ENCODE peak calls at places on chromosome 13, in five cellular contexts. W is fibroblast of lung; X is omental fat pad; F is CD4-positive, alpha-beta T cell; U is BJ. D is an unnamed sample.

GRCh38 chr13:91468301-91468700 is 69.9 kb downstream of the GPC5 start:
- DNase-seq in W (no peak), F (no peak), U (no peak), X (no peak), D (no peak)

GRCh38 chr13:38735655-38736440 is 49.0 kb downstream of the FREM2 start:
- DNase-seq in U (no peak), F (no peak), X (no peak), W (no peak), D (no peak)

GRCh38 chr13:77325371-77325941 is 1.4 kb downstream of the MYCBP2 start:
- DNase-seq in W (peak; percentile 28), F (no peak), X (no peak), U (no peak), D (no peak)

GRCh38 chr13:99956473-99957349 is 14.9 kb downstream of the ZIC5 start:
- DNase-seq in F (no peak), W (no peak), U (no peak), X (no peak), D (no peak)

GRCh38 chr13:98507060-98507797 is 69.7 kb downstream of the STK24 start:
- DNase-seq in W (peak; percentile 45), X (no peak), F (no peak), U (no peak), D (no peak)

GRCh38 chr13:72505376-72505775 is 222.1 kb downstream of the MZT1 start:
- DNase-seq in U (no peak), F (no peak), X (no peak), W (no peak), D (no peak)

GRCh38 chr13:40562975-40563349 is 103.5 kb downstream of the FOXO1 start:
- DNase-seq in W (no peak), X (no peak), U (no peak), F (no peak), D (no peak)

GRCh38 chr13:51212808-51213728 is 9.1 kb upstream of the FAM124A start:
- DNase-seq in W (no peak), X (no peak), U (no peak), F (no peak), D (no peak)

GRCh38 chr13:43755844-43756243 is 30.9 kb downstream of the ENOX1 start:
- DNase-seq in X (no peak), W (no peak), U (no peak), F (no peak), D (no peak)

GRCh38 chr13:72651196-72651595 is 76.2 kb downstream of the MZT1 start:
- DNase-seq in W (peak; percentile 16), F (no peak), U (no peak), X (no peak), D (no peak)

GRCh38 chr13:66657165-66657895 is 572.8 kb downstream of the PCDH9 start:
- DNase-seq in F (no peak), X (peak; percentile 35), W (peak; percentile 88), U (peak; percentile 94), D (peak; percentile 80)

GRCh38 chr13:47310376-47310775 is 413.5 kb upstream of the HTR2A start:
- DNase-seq in U (no peak), W (no peak), F (no peak), X (no peak), D (no peak)

GRCh38 chr13:104553156-104553555 is 1486.9 kb upstream of the SLC10A2 start:
- DNase-seq in X (no peak), W (peak; percentile 28), U (no peak), F (no peak), D (no peak)

GRCh38 chr13:47025791-47026419 is 129.1 kb upstream of the HTR2A start:
- DNase-seq in X (no peak), F (no peak), W (no peak), U (no peak), D (no peak)

GRCh38 chr13:91199866-91200265 is 147.6 kb upstream of the MIR17HG start:
- DNase-seq in F (no peak), W (no peak), X (no peak), U (no peak), D (no peak)

GRCh38 chr13:47826481-47826880 is 174.6 kb downstream of the SUCLA2 start:
- DNase-seq in W (peak; percentile 44), X (no peak), U (no peak), F (no peak), D (no peak)

GRCh38 chr13:53138369-53139036 is 109.9 kb downstream of the OLFM4 start:
- DNase-seq in W (peak; percentile 23), U (peak; percentile 11), F (no peak), X (no peak), D (peak; percentile 37)

GRCh38 chr13:106143930-106144709 is 391.3 kb downstream of the EFNB2 start:
- DNase-seq in F (no peak), W (no peak), U (no peak), X (no peak), D (no peak)

GRCh38 chr13:66358564-66358963 is 871.6 kb downstream of the PCDH9 start:
- DNase-seq in W (peak; percentile 30), X (no peak), F (no peak), U (no peak), D (no peak)

GRCh38 chr13:107518780-107519179 is 696.6 kb downstream of the LIG4 start:
- DNase-seq in X (no peak), F (no peak), W (peak; percentile 3), U (no peak), D (no peak)

GRCh38 chr13:48511621-48512232 is 21.2 kb downstream of the RCBTB2 start:
- DNase-seq in F (no peak), X (no peak), W (no peak), U (no peak), D (no peak)

DNA sequence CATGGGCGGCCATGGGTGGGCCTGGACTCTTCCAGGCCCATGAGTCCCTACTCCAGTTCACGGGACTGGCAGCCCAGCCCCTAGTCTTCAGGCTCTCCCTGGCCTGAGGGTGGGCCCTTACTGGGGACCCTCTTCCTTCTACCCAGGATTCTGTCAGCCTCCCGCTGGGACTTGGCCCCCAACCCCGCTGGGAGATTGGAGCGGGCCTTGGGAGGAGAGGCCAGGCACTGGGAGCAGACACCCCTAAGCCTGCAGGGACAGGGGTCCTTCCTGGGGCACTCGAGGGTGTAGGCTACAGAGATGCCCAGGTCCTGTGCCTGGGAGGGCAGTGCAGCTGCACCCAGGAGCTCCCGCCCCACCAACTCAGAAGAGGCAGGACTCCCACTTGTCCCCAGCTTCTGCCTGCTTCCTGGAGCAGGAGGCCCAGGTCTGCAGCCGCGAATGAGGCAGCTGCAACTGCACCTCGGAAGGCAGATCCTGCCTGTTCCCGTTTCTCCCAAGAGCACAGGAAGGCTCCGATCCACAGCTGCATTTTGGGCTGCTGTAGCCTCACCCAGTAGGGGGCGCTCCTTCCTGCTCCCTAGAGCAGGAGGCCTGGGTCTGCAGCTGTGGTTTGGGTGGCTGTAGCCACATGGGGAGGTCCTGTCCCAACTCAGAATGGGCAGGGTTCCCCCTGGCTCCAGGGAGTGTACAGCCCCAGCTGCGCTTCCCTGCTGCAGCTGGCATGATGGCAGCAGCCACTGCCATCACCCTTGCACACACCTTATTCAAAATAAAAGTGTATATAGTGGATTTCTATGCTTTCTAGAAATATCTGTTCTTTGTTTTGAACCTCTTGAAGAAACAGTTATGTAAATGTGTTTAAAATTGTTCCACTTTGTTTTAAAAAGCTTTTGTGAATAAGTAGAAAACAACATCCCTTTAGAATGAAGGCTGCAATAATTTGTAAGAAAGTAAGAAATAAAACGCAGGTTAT is 46.8 kb downstream of the TEX26 start:
- DNase-seq in W (no peak), U (no peak), F (peak; percentile 19), X (no peak), D (no peak)
- TF ChIP-seq CTCF in W (peak; percentile 50), U (peak; percentile 56), F (peak; percentile 67), X (no peak), D (peak; percentile 46)

DNA sequence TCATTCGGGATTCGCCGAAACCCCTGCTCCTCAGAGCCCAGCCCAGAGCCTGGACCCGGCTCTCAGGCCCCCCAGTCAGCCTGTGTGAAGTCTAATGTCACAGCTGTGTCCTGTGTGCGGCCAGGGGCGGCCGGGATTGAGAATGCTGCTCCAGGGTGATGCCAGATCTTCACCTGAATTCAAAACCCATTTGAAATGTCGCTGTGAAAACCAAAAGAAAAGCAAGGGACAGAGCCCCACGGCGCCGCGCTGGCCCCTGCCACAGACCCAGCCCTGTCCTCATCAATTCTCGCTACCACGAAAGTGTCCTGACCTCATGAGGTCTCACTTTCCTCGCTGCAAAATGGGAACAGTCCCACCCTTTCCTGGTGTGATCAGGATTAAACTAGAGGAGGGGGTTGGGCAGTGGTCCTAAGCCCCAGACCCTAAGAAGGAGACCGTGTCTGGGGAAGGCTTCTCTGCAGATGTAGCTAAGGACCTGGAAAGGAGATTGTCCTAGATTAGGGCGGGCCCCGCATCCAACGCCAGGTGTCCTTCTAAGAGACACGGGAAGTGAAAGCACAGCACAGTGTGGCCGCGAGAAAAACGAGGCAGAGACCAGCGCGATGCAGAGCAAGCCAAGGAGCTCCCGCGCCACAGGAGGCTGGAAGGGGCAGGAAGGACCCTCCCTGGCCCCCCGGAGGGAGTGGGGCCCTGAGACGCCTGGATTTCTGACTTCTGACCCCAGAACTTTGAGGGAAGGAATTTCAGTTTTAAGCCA is 34.0 kb upstream of the SPACA7 start:
- DNase-seq in X (no peak), U (no peak), F (no peak), W (no peak), D (no peak)
- TF ChIP-seq CTCF in X (no peak), U (no peak), F (no peak), W (no peak), D (no peak)

DNA sequence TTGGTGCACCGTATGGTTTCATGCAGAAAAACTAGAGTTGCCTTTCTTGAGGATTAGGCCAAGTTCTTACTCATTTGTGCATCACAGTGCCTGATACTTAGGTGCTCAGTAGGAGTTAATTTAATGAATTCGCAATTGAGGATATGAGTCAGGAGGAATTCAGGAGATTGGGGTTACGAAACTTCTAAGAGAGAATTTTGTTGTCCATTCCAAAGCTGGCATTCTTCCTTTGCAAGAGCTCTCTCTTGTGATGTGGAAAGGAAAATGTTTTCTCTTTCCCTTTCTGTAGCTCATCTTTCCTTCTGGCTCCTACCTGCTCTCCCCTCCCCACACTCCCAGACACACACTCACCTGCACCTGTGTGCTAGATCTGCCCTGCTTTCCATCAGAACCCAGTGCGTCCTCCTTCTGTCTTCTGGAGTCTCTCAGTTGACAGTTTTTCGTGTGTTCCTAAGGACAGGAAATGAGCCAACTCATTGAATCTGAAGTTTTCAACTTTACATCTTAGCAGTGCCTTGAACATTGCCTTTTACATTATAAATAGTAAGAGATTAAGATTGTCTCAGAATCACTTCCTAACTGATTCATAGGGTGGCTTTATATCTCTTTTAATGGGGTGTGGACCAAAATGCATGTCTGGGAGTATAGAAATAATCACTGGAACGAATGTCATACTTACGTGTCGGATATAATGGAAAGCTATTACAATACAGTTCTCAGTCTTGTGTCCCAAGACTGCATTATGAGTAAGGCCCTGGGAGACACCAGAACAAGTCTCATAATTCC is 19.7 kb upstream of the ERCC5 start:
- DNase-seq in X (no peak), F (no peak), W (peak; percentile 90), U (peak; percentile 83), D (peak; percentile 69)
- TF ChIP-seq CTCF in X (no peak), F (no peak), W (peak; percentile 14), U (no peak), D (peak; percentile 14)

DNA sequence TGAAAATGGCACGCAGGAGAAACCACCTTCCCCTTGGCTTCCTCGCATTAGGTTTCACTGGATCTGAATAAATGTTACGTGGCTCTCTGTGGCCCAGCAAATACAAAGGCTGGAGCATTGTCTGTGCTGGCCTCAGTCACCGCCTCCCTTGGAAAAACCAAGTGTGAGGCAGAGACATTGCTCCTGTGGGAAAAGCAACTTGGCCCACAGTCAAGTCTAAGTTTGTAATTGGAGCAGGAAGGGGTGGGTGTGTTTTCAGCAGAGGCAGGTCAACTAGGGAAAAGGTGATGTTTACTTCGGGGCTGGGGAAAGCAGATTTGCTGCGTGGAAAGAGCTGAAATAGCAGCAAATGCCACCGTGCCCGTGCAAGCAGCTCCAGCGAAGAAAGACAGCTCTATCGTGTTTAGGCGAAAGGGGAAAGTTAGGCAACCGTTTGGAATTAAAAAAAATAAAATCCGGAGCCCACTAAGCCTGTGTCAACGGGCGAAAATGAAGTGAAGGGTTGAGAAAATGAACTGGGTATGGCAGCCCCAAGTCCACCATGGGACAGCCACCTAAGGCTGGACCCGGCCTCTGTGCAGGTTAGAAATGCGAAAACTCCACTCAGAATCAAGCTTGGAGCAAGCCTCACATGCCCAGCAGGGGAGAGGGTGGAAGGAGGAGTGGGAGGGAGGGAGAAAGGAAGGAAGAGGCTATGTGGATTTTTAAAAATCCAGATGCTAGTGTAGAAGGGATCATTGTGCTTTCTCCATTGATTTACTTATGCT is 101.4 kb downstream of the IRS2 start:
- DNase-seq in F (no peak), X (no peak), W (peak; percentile 64), U (no peak), D (no peak)
- TF ChIP-seq CTCF in F (no peak), X (no peak), W (no peak), U (no peak), D (no peak)